ENCODE peak calls at places on chromosomes 13 and 19, in six cellular contexts. One of them, this sample, is unnamed.

GRCh38 chr13:28573595-28574373 is 78.9 kb upstream of the FLT1 start:
- DNase-seq in NCI-H345: no peak
- DNase-seq in mucosa of descending colon: no peak
- DNase-seq in AG04450: no peak
- DNase-seq in omental fat pad: no peak
- DNase-seq in fibroblast of villous mesenchyme: no peak
- DNase-seq in this sample: no peak

GRCh38 chr19:5247957-5248705 is 92.5 kb downstream of the PTPRS start:
- DNase-seq in NCI-H345: no peak
- DNase-seq in mucosa of descending colon: no peak
- DNase-seq in AG04450: no peak
- DNase-seq in omental fat pad: no peak
- DNase-seq in fibroblast of villous mesenchyme: no peak
- DNase-seq in this sample: no peak

GRCh38 chr19:51726049-51726448 is 2.3 kb upstream of the HAS1 start:
- DNase-seq in NCI-H345: no peak
- DNase-seq in mucosa of descending colon: peak
- DNase-seq in AG04450: no peak
- DNase-seq in omental fat pad: peak
- DNase-seq in fibroblast of villous mesenchyme: peak
- DNase-seq in this sample: peak

GRCh38 chr13:30585748-30586262 is 31.9 kb upstream of the USPL1 start:
- DNase-seq in NCI-H345: no peak
- DNase-seq in mucosa of descending colon: no peak
- DNase-seq in AG04450: peak
- DNase-seq in omental fat pad: no peak
- DNase-seq in fibroblast of villous mesenchyme: peak
- DNase-seq in this sample: peak

GRCh38 chr19:5340637-5341447 is at the start of gene PTPRS:
- DNase-seq in NCI-H345: peak
- DNase-seq in mucosa of descending colon: peak
- DNase-seq in AG04450: peak
- DNase-seq in omental fat pad: peak
- DNase-seq in fibroblast of villous mesenchyme: peak
- DNase-seq in this sample: peak

GRCh38 chr13:41590643-41591042 is 133.3 kb downstream of the RGCC start:
- DNase-seq in NCI-H345: peak
- DNase-seq in mucosa of descending colon: no peak
- DNase-seq in AG04450: no peak
- DNase-seq in omental fat pad: no peak
- DNase-seq in fibroblast of villous mesenchyme: no peak
- DNase-seq in this sample: no peak

GRCh38 chr13:55577082-55577846 is 1563.5 kb upstream of the PRR20A start:
- DNase-seq in NCI-H345: no peak
- DNase-seq in mucosa of descending colon: no peak
- DNase-seq in AG04450: no peak
- DNase-seq in omental fat pad: no peak
- DNase-seq in fibroblast of villous mesenchyme: no peak
- DNase-seq in this sample: no peak

GRCh38 chr13:77375554-77375953 is 48.7 kb upstream of the MYCBP2 start:
- DNase-seq in NCI-H345: no peak
- DNase-seq in mucosa of descending colon: no peak
- DNase-seq in AG04450: no peak
- DNase-seq in omental fat pad: no peak
- DNase-seq in fibroblast of villous mesenchyme: no peak
- DNase-seq in this sample: no peak

GRCh38 chr19:48926909-48927308 is 6.6 kb upstream of the DHDH start:
- DNase-seq in NCI-H345: no peak
- DNase-seq in mucosa of descending colon: peak
- DNase-seq in AG04450: peak
- DNase-seq in omental fat pad: no peak
- DNase-seq in fibroblast of villous mesenchyme: peak
- DNase-seq in this sample: peak

GRCh38 chr19:39413903-39414608 is 1.6 kb downstream of the PLEKHG2 start:
- DNase-seq in NCI-H345: peak
- DNase-seq in mucosa of descending colon: peak
- DNase-seq in AG04450: no peak
- DNase-seq in omental fat pad: no peak
- DNase-seq in fibroblast of villous mesenchyme: peak
- DNase-seq in this sample: peak

GRCh38 chr13:71864981-71865857 is 1.8 kb downstream of the DACH1 start:
- DNase-seq in NCI-H345: peak
- DNase-seq in mucosa of descending colon: peak
- DNase-seq in AG04450: no peak
- DNase-seq in omental fat pad: no peak
- DNase-seq in fibroblast of villous mesenchyme: peak
- DNase-seq in this sample: peak

GRCh38 chr19:55550321-55550650 is 4.9 kb upstream of the SBK3 start:
- DNase-seq in NCI-H345: no peak
- DNase-seq in mucosa of descending colon: no peak
- DNase-seq in AG04450: no peak
- DNase-seq in omental fat pad: no peak
- DNase-seq in fibroblast of villous mesenchyme: no peak
- DNase-seq in this sample: no peak

GRCh38 chr19:1752757-1753728 is at the start of gene ONECUT3:
- DNase-seq in NCI-H345: no peak
- DNase-seq in mucosa of descending colon: no peak
- DNase-seq in AG04450: no peak
- DNase-seq in omental fat pad: no peak
- DNase-seq in fibroblast of villous mesenchyme: no peak
- DNase-seq in this sample: no peak